ENCODE peak calls at places on chromosomes 3 and 15, in five cellular contexts. One of them, this sample, is unnamed.

GRCh38 chr15:69794643-69795461 is 302.9 kb downstream of the TLE3 start:
- DNase-seq in foreskin keratinocyte: peak; percentile 27
- DNase-seq in upper lobe of right lung: no peak
- DNase-seq in Peyer's patch: peak; percentile 46
- DNase-seq in PC-9: peak; percentile 70
- DNase-seq in this sample: no peak

GRCh38 chr3:14138878-14139659 is 14.2 kb downstream of the TMEM43 start:
- DNase-seq in foreskin keratinocyte: no peak
- DNase-seq in upper lobe of right lung: no peak
- DNase-seq in Peyer's patch: no peak
- DNase-seq in PC-9: no peak
- DNase-seq in this sample: peak; percentile 49

GRCh38 chr15:90680371-90680935 is 36.7 kb upstream of the BLM start:
- DNase-seq in foreskin keratinocyte: peak; percentile 81
- DNase-seq in upper lobe of right lung: no peak
- DNase-seq in Peyer's patch: no peak
- DNase-seq in PC-9: no peak
- DNase-seq in this sample: no peak

GRCh38 chr15:59887211-59887610 is 116.9 kb upstream of the FOXB1 start:
- DNase-seq in foreskin keratinocyte: no peak
- DNase-seq in upper lobe of right lung: no peak
- DNase-seq in Peyer's patch: no peak
- DNase-seq in PC-9: peak; percentile 18
- DNase-seq in this sample: no peak

GRCh38 chr15:64452988-64453688 is 7.2 kb upstream of the ZNF609 start:
- DNase-seq in foreskin keratinocyte: no peak
- DNase-seq in upper lobe of right lung: no peak
- DNase-seq in Peyer's patch: no peak
- DNase-seq in PC-9: no peak
- DNase-seq in this sample: no peak

GRCh38 chr15:34114739-34115138 is 12.9 kb downstream of the PGBD4 start:
- DNase-seq in foreskin keratinocyte: no peak
- DNase-seq in upper lobe of right lung: no peak
- DNase-seq in Peyer's patch: no peak
- DNase-seq in PC-9: no peak
- DNase-seq in this sample: no peak

GRCh38 chr3:37660782-37661181 is 200.9 kb upstream of the CTDSPL start:
- DNase-seq in foreskin keratinocyte: peak; percentile 75
- DNase-seq in upper lobe of right lung: no peak
- DNase-seq in Peyer's patch: no peak
- DNase-seq in PC-9: no peak
- DNase-seq in this sample: no peak

GRCh38 chr3:48399387-48400172 is 27.6 kb downstream of the FBXW12 start:
- DNase-seq in foreskin keratinocyte: no peak
- DNase-seq in upper lobe of right lung: no peak
- DNase-seq in Peyer's patch: peak; percentile 42
- DNase-seq in PC-9: peak; percentile 49
- DNase-seq in this sample: peak; percentile 42

GRCh38 chr3:171775943-171776342 is 34.3 kb downstream of the PLD1 start:
- DNase-seq in foreskin keratinocyte: no peak
- DNase-seq in upper lobe of right lung: no peak
- DNase-seq in Peyer's patch: no peak
- DNase-seq in PC-9: no peak
- DNase-seq in this sample: no peak

GRCh38 chr3:171777608-171777995 is 32.7 kb downstream of the PLD1 start:
- DNase-seq in foreskin keratinocyte: no peak
- DNase-seq in upper lobe of right lung: no peak
- DNase-seq in Peyer's patch: no peak
- DNase-seq in PC-9: no peak
- DNase-seq in this sample: no peak

GRCh38 chr3:171776411-171776810 is 33.9 kb downstream of the PLD1 start:
- DNase-seq in foreskin keratinocyte: no peak
- DNase-seq in upper lobe of right lung: no peak
- DNase-seq in Peyer's patch: no peak
- DNase-seq in PC-9: no peak
- DNase-seq in this sample: no peak

GRCh38 chr3:171776839-171777607 is 33.3 kb downstream of the PLD1 start:
- DNase-seq in foreskin keratinocyte: peak; percentile 30
- DNase-seq in upper lobe of right lung: no peak
- DNase-seq in Peyer's patch: no peak
- DNase-seq in PC-9: no peak
- DNase-seq in this sample: no peak

DNA sequence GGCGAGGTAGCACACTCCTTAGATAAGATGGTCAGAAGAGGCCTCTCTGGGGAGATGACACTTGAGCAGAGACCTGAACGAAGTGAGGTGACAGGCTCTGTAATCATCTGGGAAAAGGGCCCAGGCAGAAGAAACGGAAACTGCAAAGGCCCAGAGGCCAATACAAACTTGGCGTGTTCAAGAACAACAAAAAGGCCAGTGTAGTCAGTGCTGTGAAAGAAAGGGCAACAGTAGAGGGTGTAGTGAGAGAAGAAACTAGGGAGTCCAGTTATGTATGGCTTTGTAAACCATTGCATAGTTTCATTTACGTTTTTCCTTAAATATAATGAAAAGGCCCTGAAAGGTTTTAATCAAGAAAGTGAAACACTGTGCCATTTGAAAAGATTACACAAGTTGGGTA is 31.8 kb downstream of the PLD1 start:
- DNase-seq in foreskin keratinocyte: no peak
- DNase-seq in upper lobe of right lung: no peak
- DNase-seq in Peyer's patch: no peak
- DNase-seq in PC-9: no peak
- DNase-seq in this sample: no peak
- H3K27ac ChIP-seq in foreskin keratinocyte: no peak overlapping the region
- H3K27ac ChIP-seq in upper lobe of right lung: no peak overlapping the region
- H3K27ac ChIP-seq in Peyer's patch: no peak overlapping the region
- H3K27ac ChIP-seq in PC-9: no peak overlapping the region
- H3K27ac ChIP-seq in this sample: no peak overlapping the region

GRCh38 chr15:73370151-73370550 is 1.4 kb upstream of the HCN4 start:
- DNase-seq in foreskin keratinocyte: no peak
- DNase-seq in upper lobe of right lung: no peak
- DNase-seq in Peyer's patch: no peak
- DNase-seq in PC-9: no peak
- DNase-seq in this sample: no peak
- H3K27me3 ChIP-seq in foreskin keratinocyte: peaks cover 95% of the 10 kb centered on the region
- H3K27me3 ChIP-seq in upper lobe of right lung: peaks cover 77% of the 10 kb centered on the region
- H3K27me3 ChIP-seq in Peyer's patch: no peaks in the 10 kb centered on the region
- H3K27me3 ChIP-seq in PC-9: peaks cover 35% of the 10 kb centered on the region
- H3K27me3 ChIP-seq in this sample: peaks cover 78% of the 10 kb centered on the region

GRCh38 chr3:105876745-105877624 is 8.2 kb upstream of the CBLB start:
- DNase-seq in foreskin keratinocyte: no peak
- DNase-seq in upper lobe of right lung: no peak
- DNase-seq in Peyer's patch: no peak
- DNase-seq in PC-9: no peak
- DNase-seq in this sample: no peak

GRCh38 chr3:105877625-105877913 is 8.8 kb upstream of the CBLB start:
- DNase-seq in foreskin keratinocyte: no peak
- DNase-seq in upper lobe of right lung: no peak
- DNase-seq in Peyer's patch: no peak
- DNase-seq in PC-9: no peak
- DNase-seq in this sample: no peak

GRCh38 chr3:105883798-105884377 is 15.1 kb upstream of the CBLB start:
- DNase-seq in foreskin keratinocyte: no peak
- DNase-seq in upper lobe of right lung: no peak
- DNase-seq in Peyer's patch: no peak
- DNase-seq in PC-9: no peak
- DNase-seq in this sample: no peak

GRCh38 chr3:105880681-105881290 is 12.0 kb upstream of the CBLB start:
- DNase-seq in foreskin keratinocyte: no peak
- DNase-seq in upper lobe of right lung: no peak
- DNase-seq in Peyer's patch: no peak
- DNase-seq in PC-9: no peak
- DNase-seq in this sample: no peak

GRCh38 chr3:105878061-105878460 is 9.2 kb upstream of the CBLB start:
- DNase-seq in foreskin keratinocyte: no peak
- DNase-seq in upper lobe of right lung: no peak
- DNase-seq in Peyer's patch: no peak
- DNase-seq in PC-9: no peak
- DNase-seq in this sample: no peak
- TF ChIP-seq CTCF in foreskin keratinocyte: no peak
- TF ChIP-seq CTCF in upper lobe of right lung: no peak
- TF ChIP-seq CTCF in Peyer's patch: no peak
- TF ChIP-seq CTCF in PC-9: no peak
- TF ChIP-seq CTCF in this sample: no peak

GRCh38 chr3:9948586-9948985 is 3.6 kb downstream of the PRRT3 start:
- DNase-seq in foreskin keratinocyte: no peak
- DNase-seq in upper lobe of right lung: no peak
- DNase-seq in Peyer's patch: peak; percentile 19
- DNase-seq in PC-9: no peak
- DNase-seq in this sample: peak; percentile 30

GRCh38 chr3:9947025-9947995 is 4.9 kb downstream of the PRRT3 start:
- DNase-seq in foreskin keratinocyte: no peak
- DNase-seq in upper lobe of right lung: peak; percentile 90
- DNase-seq in Peyer's patch: peak; percentile 75
- DNase-seq in PC-9: peak; percentile 87
- DNase-seq in this sample: peak; percentile 78

GRCh38 chr3:9944271-9944670 is 7.9 kb downstream of the PRRT3 start:
- DNase-seq in foreskin keratinocyte: no peak
- DNase-seq in upper lobe of right lung: peak; percentile 51
- DNase-seq in Peyer's patch: no peak
- DNase-seq in PC-9: no peak
- DNase-seq in this sample: peak; percentile 53

GRCh38 chr3:9945358-9945757 is 6.8 kb downstream of the PRRT3 start:
- DNase-seq in foreskin keratinocyte: no peak
- DNase-seq in upper lobe of right lung: no peak
- DNase-seq in Peyer's patch: no peak
- DNase-seq in PC-9: no peak
- DNase-seq in this sample: peak; percentile 12

DNA sequence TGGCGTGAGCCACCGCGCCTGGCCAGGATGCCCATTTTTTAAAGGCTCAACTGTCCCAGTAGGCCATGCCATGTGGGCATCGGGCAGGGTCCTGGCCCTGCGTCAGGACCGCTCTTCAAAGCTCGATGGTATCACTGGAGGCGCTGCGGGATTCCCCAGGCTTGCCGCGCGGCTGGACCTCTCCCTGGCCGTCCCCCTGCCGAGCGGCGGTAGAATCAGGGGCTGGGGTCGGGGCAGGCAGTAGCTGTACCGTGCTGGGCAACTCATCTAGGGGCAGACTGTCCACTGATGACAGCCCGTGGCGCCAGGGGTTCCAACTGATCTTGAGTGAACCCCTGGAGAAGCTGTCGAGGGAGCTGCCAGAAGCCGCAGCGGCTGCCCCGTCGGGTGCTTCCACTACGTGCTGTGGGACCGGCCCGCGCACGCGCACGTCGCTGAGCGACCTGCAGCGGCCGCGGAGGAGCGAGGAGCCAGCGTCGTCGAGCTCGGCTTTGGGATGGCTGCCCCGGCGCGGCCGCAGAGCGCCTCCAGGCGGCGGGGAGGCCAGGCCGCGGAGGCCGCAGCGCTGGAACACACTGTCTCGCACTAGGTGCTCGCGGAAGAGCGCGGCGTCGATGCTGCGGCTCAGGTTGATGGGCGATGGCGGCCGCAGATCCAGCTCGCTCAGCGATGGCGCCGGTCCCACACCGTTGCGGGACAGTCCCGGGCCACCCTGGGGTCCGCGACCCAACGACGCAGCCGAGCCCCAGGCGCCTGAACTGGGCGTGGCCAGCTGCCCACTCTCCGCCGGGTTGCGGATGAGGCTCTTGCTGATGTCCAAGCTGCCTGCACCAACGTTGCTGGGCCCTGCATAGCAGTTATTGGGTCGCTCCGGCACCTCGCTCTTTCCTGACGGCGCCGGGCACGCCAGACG is 5.8 kb downstream of the PRRT3 start:
- DNase-seq in foreskin keratinocyte: peak; percentile 74
- DNase-seq in upper lobe of right lung: peak; percentile 96
- DNase-seq in Peyer's patch: peak; percentile 93
- DNase-seq in PC-9: peak; percentile 91
- DNase-seq in this sample: peak; percentile 90
- H3K27ac ChIP-seq in foreskin keratinocyte: peak overlapping the region; percentile 12
- H3K27ac ChIP-seq in upper lobe of right lung: peak overlapping the region; percentile 78
- H3K27ac ChIP-seq in Peyer's patch: peak overlapping the region; percentile 73
- H3K27ac ChIP-seq in PC-9: no peak overlapping the region
- H3K27ac ChIP-seq in this sample: peak overlapping the region; percentile 61

DNA sequence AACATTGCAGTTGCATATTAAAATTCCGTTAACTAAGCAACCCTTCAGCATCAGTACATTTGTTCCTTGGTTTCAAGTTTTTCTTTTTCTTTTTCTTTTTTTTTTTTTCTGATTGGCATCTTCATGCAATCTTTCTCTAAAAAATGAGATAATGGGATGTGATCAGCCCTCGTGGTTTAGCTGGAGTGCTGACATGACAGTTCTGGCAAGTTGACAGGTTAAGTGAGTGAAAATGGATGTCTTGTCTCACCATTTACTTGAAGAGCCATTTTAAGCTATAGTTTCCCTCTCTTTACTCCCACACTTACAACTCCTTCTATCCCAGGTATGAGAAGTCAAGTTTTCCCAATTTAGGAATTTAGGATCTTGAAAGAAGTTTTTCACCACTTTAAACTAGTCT is 495.2 kb downstream of the ROBO2 start:
- DNase-seq in foreskin keratinocyte: no peak
- DNase-seq in upper lobe of right lung: no peak
- DNase-seq in Peyer's patch: no peak
- DNase-seq in PC-9: no peak
- DNase-seq in this sample: no peak
- H3K27me3 ChIP-seq in foreskin keratinocyte: no peaks in the 10 kb centered on the region
- H3K27me3 ChIP-seq in upper lobe of right lung: no peaks in the 10 kb centered on the region
- H3K27me3 ChIP-seq in Peyer's patch: no peaks in the 10 kb centered on the region
- H3K27me3 ChIP-seq in PC-9: no peaks in the 10 kb centered on the region
- H3K27me3 ChIP-seq in this sample: no peaks in the 10 kb centered on the region

This sample was measured in RWPE2.